ENCODE peak calls at places on chromosomes 2 and 18, in four cellular contexts. One of them, this sample, is unnamed.

GRCh38 chr2:111030271-111030891 is 90.3 kb upstream of the BCL2L11 start:
- DNase-seq in heart left ventricle: no peak
- DNase-seq in stomach: peak; percentile 22
- DNase-seq in A549: no peak
- DNase-seq in this sample: no peak

GRCh38 chr2:128374001-128374710 is 55.5 kb upstream of the HS6ST1 start:
- DNase-seq in heart left ventricle: no peak
- DNase-seq in stomach: peak; percentile 25
- DNase-seq in A549: no peak
- DNase-seq in this sample: no peak

GRCh38 chr18:80105369-80106167 is 3.5 kb upstream of the ADNP2 start:
- DNase-seq in heart left ventricle: no peak
- DNase-seq in stomach: no peak
- DNase-seq in A549: no peak
- DNase-seq in this sample: peak; percentile 53

GRCh38 chr2:173231042-173231441 is 123.6 kb upstream of the CDCA7 start:
- DNase-seq in heart left ventricle: no peak
- DNase-seq in stomach: peak; percentile 85
- DNase-seq in A549: no peak
- DNase-seq in this sample: no peak

GRCh38 chr2:45857848-45858520 is 206.5 kb downstream of the PRKCE start:
- DNase-seq in heart left ventricle: no peak
- DNase-seq in stomach: peak; percentile 77
- DNase-seq in A549: no peak
- DNase-seq in this sample: no peak

GRCh38 chr18:78810706-78811105 is 168.9 kb upstream of the SALL3 start:
- DNase-seq in heart left ventricle: no peak
- DNase-seq in stomach: no peak
- DNase-seq in A549: no peak
- DNase-seq in this sample: no peak

GRCh38 chr2:32009479-32010256 is 1.1 kb downstream of the MEMO1 start:
- DNase-seq in heart left ventricle: peak; percentile 38
- DNase-seq in stomach: peak; percentile 33
- DNase-seq in A549: no peak
- DNase-seq in this sample: peak; percentile 64

GRCh38 chr2:145186303-145186702 is 666.4 kb upstream of the ZEB2 start:
- DNase-seq in heart left ventricle: peak; percentile 25
- DNase-seq in stomach: no peak
- DNase-seq in A549: no peak
- DNase-seq in this sample: peak; percentile 10

GRCh38 chr2:32977228-32977758 is 30.5 kb downstream of the LTBP1 start:
- DNase-seq in heart left ventricle: peak; percentile 81
- DNase-seq in stomach: peak; percentile 90
- DNase-seq in A549: no peak
- DNase-seq in this sample: peak; percentile 98

GRCh38 chr2:63060079-63060482 is 9.5 kb downstream of the OTX1 start:
- DNase-seq in heart left ventricle: no peak
- DNase-seq in stomach: no peak
- DNase-seq in A549: no peak
- DNase-seq in this sample: peak; percentile 27

GRCh38 chr2:98623657-98624056 is 15.3 kb downstream of the UNC50 start:
- DNase-seq in heart left ventricle: no peak
- DNase-seq in stomach: no peak
- DNase-seq in A549: no peak
- DNase-seq in this sample: no peak

GRCh38 chr2:177282787-177283533 is 18.4 kb upstream of the NFE2L2 start:
- DNase-seq in heart left ventricle: no peak
- DNase-seq in stomach: no peak
- DNase-seq in A549: no peak
- DNase-seq in this sample: peak; percentile 13

GRCh38 chr2:119820275-119820674 is 60.6 kb downstream of the PTPN4 start:
- DNase-seq in heart left ventricle: no peak
- DNase-seq in stomach: no peak
- DNase-seq in A549: no peak
- DNase-seq in this sample: no peak

GRCh38 chr2:16336916-16337315 is 328.7 kb downstream of the CYRIA start:
- DNase-seq in heart left ventricle: no peak
- DNase-seq in stomach: no peak
- DNase-seq in A549: no peak
- DNase-seq in this sample: no peak

GRCh38 chr2:529425-529824 is 147.8 kb downstream of the TMEM18 start:
- DNase-seq in heart left ventricle: no peak
- DNase-seq in stomach: no peak
- DNase-seq in A549: no peak
- DNase-seq in this sample: peak; percentile 5

GRCh38 chr2:181962142-181962541 is 23.5 kb upstream of the PPP1R1C start:
- DNase-seq in heart left ventricle: no peak
- DNase-seq in stomach: no peak
- DNase-seq in A549: no peak
- DNase-seq in this sample: no peak

GRCh38 chr2:112640800-112641675 is 4.7 kb upstream of the SLC20A1 start:
- DNase-seq in heart left ventricle: peak; percentile 33
- DNase-seq in stomach: no peak
- DNase-seq in A549: no peak
- DNase-seq in this sample: no peak

GRCh38 chr2:133569416-133569815 is 1.2 kb upstream of the NCKAP5 start:
- DNase-seq in heart left ventricle: no peak
- DNase-seq in stomach: no peak
- DNase-seq in A549: no peak
- DNase-seq in this sample: no peak

GRCh38 chr2:133568172-133568571 is at the start of gene NCKAP5:
- DNase-seq in heart left ventricle: no peak
- DNase-seq in stomach: peak; percentile 49
- DNase-seq in A549: peak; percentile 38
- DNase-seq in this sample: no peak

GRCh38 chr2:133570547-133570946 is 2.3 kb upstream of the NCKAP5 start:
- DNase-seq in heart left ventricle: no peak
- DNase-seq in stomach: no peak
- DNase-seq in A549: no peak
- DNase-seq in this sample: no peak

GRCh38 chr2:133568598-133568997 is 335 bp upstream of the NCKAP5 start:
- DNase-seq in heart left ventricle: no peak
- DNase-seq in stomach: no peak
- DNase-seq in A549: no peak
- DNase-seq in this sample: no peak

DNA sequence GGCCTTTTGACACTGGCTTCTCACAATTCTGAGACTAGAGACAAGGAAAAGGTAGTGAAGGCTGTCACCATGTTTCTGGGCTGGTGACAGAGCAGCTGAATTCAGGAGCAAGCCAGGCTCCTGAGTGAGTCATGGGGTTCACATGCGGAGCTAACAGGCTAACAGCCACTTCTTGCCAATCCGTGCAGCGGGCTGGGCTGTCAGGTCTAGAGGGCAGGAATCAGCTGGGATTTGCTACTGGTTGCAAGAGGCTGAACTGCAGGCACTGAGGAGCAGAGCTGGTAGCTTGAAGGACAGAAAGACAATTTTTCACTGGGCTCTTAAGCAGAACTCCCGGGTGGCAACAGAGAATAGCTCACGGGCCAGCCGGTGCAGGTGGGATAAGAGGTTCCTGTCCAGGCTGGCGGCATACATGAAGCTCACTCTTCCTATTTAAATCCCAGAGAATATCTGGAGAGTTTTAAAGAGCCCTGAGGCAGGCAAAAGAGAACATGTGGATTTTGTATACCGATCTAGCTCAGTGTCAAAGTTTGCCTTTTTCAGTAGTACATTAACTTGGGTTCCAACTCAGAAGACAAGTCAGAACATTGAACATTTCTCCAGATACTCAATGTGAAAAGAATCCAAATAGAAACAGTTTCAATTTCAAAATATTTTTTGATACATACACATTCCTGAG is 1.2 kb downstream of the NCKAP5 start:
- DNase-seq in heart left ventricle: peak; percentile 57
- DNase-seq in stomach: peak; percentile 49
- DNase-seq in A549: no peak
- DNase-seq in this sample: no peak
- TF ChIP-seq POLR2A in heart left ventricle: peak; percentile 48
- TF ChIP-seq POLR2A in stomach: no peak
- TF ChIP-seq POLR2A in A549: no peak
- TF ChIP-seq POLR2A in this sample: no peak

GRCh38 chr2:209307161-209308001 is 116.5 kb upstream of the MAP2 start:
- DNase-seq in heart left ventricle: no peak
- DNase-seq in stomach: no peak
- DNase-seq in A549: no peak
- DNase-seq in this sample: no peak
- TF ChIP-seq POLR2A in heart left ventricle: no peak
- TF ChIP-seq POLR2A in stomach: no peak
- TF ChIP-seq POLR2A in A549: no peak
- TF ChIP-seq POLR2A in this sample: no peak

GRCh38 chr2:25315316-25315680 is 26.4 kb downstream of the DNMT3A start:
- DNase-seq in heart left ventricle: no peak
- DNase-seq in stomach: no peak
- DNase-seq in A549: no peak
- DNase-seq in this sample: no peak

GRCh38 chr2:25312958-25313710 is 28.6 kb downstream of the DNMT3A start:
- DNase-seq in heart left ventricle: no peak
- DNase-seq in stomach: no peak
- DNase-seq in A549: no peak
- DNase-seq in this sample: no peak

GRCh38 chr2:25316101-25316500 is 25.6 kb downstream of the DNMT3A start:
- DNase-seq in heart left ventricle: no peak
- DNase-seq in stomach: no peak
- DNase-seq in A549: no peak
- DNase-seq in this sample: no peak

GRCh38 chr2:25313711-25314513 is 27.8 kb downstream of the DNMT3A start:
- DNase-seq in heart left ventricle: no peak
- DNase-seq in stomach: no peak
- DNase-seq in A549: no peak
- DNase-seq in this sample: no peak

GRCh38 chr2:25314514-25315315 is 27.0 kb downstream of the DNMT3A start:
- DNase-seq in heart left ventricle: peak; percentile 85
- DNase-seq in stomach: peak; percentile 68
- DNase-seq in A549: no peak
- DNase-seq in this sample: no peak
- TF ChIP-seq POLR2A in heart left ventricle: peak; percentile 34
- TF ChIP-seq POLR2A in stomach: no peak
- TF ChIP-seq POLR2A in A549: no peak
- TF ChIP-seq POLR2A in this sample: no peak

GRCh38 chr2:231169475-231169874 is 29.0 kb upstream of the ARMC9 start:
- DNase-seq in heart left ventricle: no peak
- DNase-seq in stomach: no peak
- DNase-seq in A549: no peak
- DNase-seq in this sample: no peak

GRCh38 chr2:231172020-231172419 is 26.4 kb upstream of the ARMC9 start:
- DNase-seq in heart left ventricle: no peak
- DNase-seq in stomach: no peak
- DNase-seq in A549: no peak
- DNase-seq in this sample: no peak

GRCh38 chr2:231170058-231170457 is 28.4 kb upstream of the ARMC9 start:
- DNase-seq in heart left ventricle: no peak
- DNase-seq in stomach: no peak
- DNase-seq in A549: no peak
- DNase-seq in this sample: no peak

GRCh38 chr2:231168460-231169139 is 29.8 kb upstream of the ARMC9 start:
- DNase-seq in heart left ventricle: no peak
- DNase-seq in stomach: no peak
- DNase-seq in A549: no peak
- DNase-seq in this sample: no peak

GRCh38 chr2:231167745-231168459 is 30.5 kb upstream of the ARMC9 start:
- DNase-seq in heart left ventricle: no peak
- DNase-seq in stomach: no peak
- DNase-seq in A549: no peak
- DNase-seq in this sample: no peak
- TF ChIP-seq POLR2A in heart left ventricle: no peak
- TF ChIP-seq POLR2A in stomach: no peak
- TF ChIP-seq POLR2A in A549: no peak
- TF ChIP-seq POLR2A in this sample: no peak

DNA sequence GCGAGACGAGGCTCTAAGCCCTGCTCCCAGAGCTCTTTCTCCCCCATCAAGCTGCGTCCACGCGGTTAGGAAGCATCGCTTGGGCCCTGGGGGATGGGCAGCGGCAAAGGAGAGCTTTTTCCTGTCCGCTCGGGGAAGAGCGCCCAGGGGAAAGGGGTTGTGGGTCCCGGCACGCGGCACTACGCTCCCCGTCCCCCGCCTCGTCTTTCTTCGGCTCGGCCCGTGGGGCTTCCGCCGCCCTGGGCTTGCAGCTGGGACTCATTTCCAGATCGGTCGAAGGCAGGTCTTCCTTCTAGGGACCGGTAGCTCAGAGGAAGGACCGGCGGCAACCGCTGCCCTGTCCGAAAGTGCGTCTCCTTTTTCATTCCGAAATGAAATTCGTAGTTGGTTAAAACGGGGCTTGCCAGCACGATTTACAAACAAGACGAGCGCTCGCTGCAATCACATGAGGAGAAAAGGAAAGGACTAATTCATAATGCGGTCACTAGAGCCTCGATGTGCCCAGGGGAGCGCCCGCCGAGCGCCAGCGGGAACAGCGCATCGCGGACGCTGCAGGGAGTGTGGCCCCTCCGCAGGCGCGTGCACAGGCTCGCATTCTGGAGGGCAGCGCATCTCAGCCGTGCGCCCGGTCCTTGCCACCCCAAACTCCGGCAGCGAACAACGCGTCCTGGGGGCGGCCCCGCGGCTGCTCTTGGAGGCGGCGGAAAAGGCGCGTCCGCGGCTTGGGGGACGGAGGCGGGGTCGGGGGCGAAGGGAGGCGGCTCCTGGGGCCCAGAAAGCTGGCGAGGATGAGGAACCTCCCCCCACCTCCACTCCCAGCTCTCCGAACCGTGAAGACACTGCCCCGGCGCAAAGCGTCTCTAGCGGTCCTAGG is 3.6 kb upstream of the ITPRIPL1 start:
- DNase-seq in heart left ventricle: peak; percentile 71
- DNase-seq in stomach: peak; percentile 52
- DNase-seq in A549: peak; percentile 55
- DNase-seq in this sample: peak; percentile 65
- TF ChIP-seq POLR2A in heart left ventricle: no peak
- TF ChIP-seq POLR2A in stomach: no peak
- TF ChIP-seq POLR2A in A549: peak; percentile 43
- TF ChIP-seq POLR2A in this sample: no peak

GRCh38 chr2:41899189-41899588 is 148.6 kb upstream of the PKDCC start:
- DNase-seq in heart left ventricle: no peak
- DNase-seq in stomach: no peak
- DNase-seq in A549: no peak
- DNase-seq in this sample: no peak

GRCh38 chr2:41894563-41895333 is 153.1 kb upstream of the PKDCC start:
- DNase-seq in heart left ventricle: no peak
- DNase-seq in stomach: no peak
- DNase-seq in A549: no peak
- DNase-seq in this sample: no peak

GRCh38 chr2:41892486-41892885 is 155.3 kb upstream of the PKDCC start:
- DNase-seq in heart left ventricle: no peak
- DNase-seq in stomach: no peak
- DNase-seq in A549: no peak
- DNase-seq in this sample: no peak

GRCh38 chr2:41896186-41896846 is 151.5 kb upstream of the PKDCC start:
- DNase-seq in heart left ventricle: no peak
- DNase-seq in stomach: no peak
- DNase-seq in A549: no peak
- DNase-seq in this sample: no peak

GRCh38 chr2:41895334-41895664 is 152.5 kb upstream of the PKDCC start:
- DNase-seq in heart left ventricle: no peak
- DNase-seq in stomach: no peak
- DNase-seq in A549: no peak
- DNase-seq in this sample: no peak
- TF ChIP-seq POLR2A in heart left ventricle: no peak
- TF ChIP-seq POLR2A in stomach: no peak
- TF ChIP-seq POLR2A in A549: no peak
- TF ChIP-seq POLR2A in this sample: no peak

This sample was measured in erythroblast.